ENCODE peak calls at places on chromosomes 11 and 22, in seven cellular contexts. R, G, B, A, J, F and Y are unnamed samples. For H3K4me1, the result is how much of the 10 kb centered on the place peaks cover.

GRCh38 chr11:135069884-135070283 is 657.8 kb upstream of the B3GAT1 start:
- DNase-seq in R (no peak), G (no peak), B (peak), A (no peak), J (no peak), F (no peak), Y (no peak)

GRCh38 chr11:3008746-3009336 is 16.7 kb upstream of the NAP1L4 start:
- DNase-seq in R (peak), G (no peak), B (no peak), A (peak), J (no peak), F (no peak), Y (no peak)

GRCh38 chr22:49347376-49347775 is 480.3 kb downstream of the BRD1 start:
- DNase-seq in R (no peak), G (no peak), B (no peak), A (no peak), J (no peak), F (no peak), Y (no peak)

GRCh38 chr22:19412478-19412877 is 19.1 kb downstream of the HIRA start:
- DNase-seq in R (peak), G (no peak), B (no peak), A (no peak), J (no peak), F (no peak), Y (no peak)

GRCh38 chr11:119149371-119150275 is 771 bp downstream of the ABCG4 start:
- DNase-seq in R (no peak), G (no peak), B (no peak), A (no peak), J (no peak), F (no peak), Y (no peak)

GRCh38 chr11:92384807-92385206 is 160.2 kb downstream of the FAT3 start:
- DNase-seq in R (no peak), G (no peak), B (no peak), A (no peak), J (no peak), F (no peak), Y (no peak)

GRCh38 chr11:127651888-127652221 is 651.3 kb upstream of the KIRREL3 start:
- DNase-seq in R (no peak), G (no peak), B (no peak), A (no peak), J (no peak), F (no peak), Y (no peak)

GRCh38 chr11:90243534-90243933 is 20.7 kb upstream of the CHORDC1 start:
- DNase-seq in R (no peak), G (no peak), B (no peak), A (no peak), J (no peak), F (no peak), Y (no peak)

GRCh38 chr22:27881404-27881803 is 37.7 kb downstream of the PITPNB start:
- DNase-seq in R (peak), G (peak), B (no peak), A (peak), J (peak), F (no peak), Y (no peak)

GRCh38 chr22:30324008-30324730 is 2.6 kb downstream of the TBC1D10A start:
- DNase-seq in R (no peak), G (no peak), B (no peak), A (no peak), J (no peak), F (no peak), Y (no peak)

GRCh38 chr11:77214557-77214956 is 86.5 kb downstream of the MYO7A start:
- DNase-seq in R (no peak), G (no peak), B (no peak), A (peak), J (no peak), F (no peak), Y (no peak)

GRCh38 chr11:128146926-128147605 is 440.3 kb downstream of the ETS1 start:
- DNase-seq in R (no peak), G (no peak), B (no peak), A (no peak), J (no peak), F (no peak), Y (no peak)

GRCh38 chr11:108223449-108224149 is 732 bp downstream of the ATM start:
- DNase-seq in R (no peak), G (no peak), B (no peak), A (no peak), J (no peak), F (peak), Y (no peak)

GRCh38 chr11:59767212-59767611 is 12.0 kb downstream of the STX3 start:
- DNase-seq in R (no peak), G (no peak), B (no peak), A (no peak), J (no peak), F (no peak), Y (no peak)

GRCh38 chr11:45756384-45757010 is 48.5 kb upstream of the SLC35C1 start:
- DNase-seq in R (no peak), G (no peak), B (no peak), A (no peak), J (no peak), F (no peak), Y (peak)

GRCh38 chr11:45755281-45755859 is 49.6 kb upstream of the SLC35C1 start:
- DNase-seq in R (no peak), G (no peak), B (no peak), A (peak), J (no peak), F (no peak), Y (peak)

GRCh38 chr11:45754746-45755145 is 50.2 kb upstream of the SLC35C1 start:
- DNase-seq in R (no peak), G (no peak), B (no peak), A (no peak), J (no peak), F (no peak), Y (no peak)

GRCh38 chr11:45752136-45752535 is 52.8 kb upstream of the SLC35C1 start:
- DNase-seq in R (no peak), G (no peak), B (no peak), A (no peak), J (no peak), F (no peak), Y (no peak)

GRCh38 chr11:45754261-45754709 is 50.7 kb upstream of the SLC35C1 start:
- DNase-seq in R (no peak), G (no peak), B (no peak), A (peak), J (no peak), F (no peak), Y (peak)
- H3K4me1 ChIP-seq in R (under half), G (under half), B (under half), A (under half), J (under half), F (under half), Y (under half)

DNA sequence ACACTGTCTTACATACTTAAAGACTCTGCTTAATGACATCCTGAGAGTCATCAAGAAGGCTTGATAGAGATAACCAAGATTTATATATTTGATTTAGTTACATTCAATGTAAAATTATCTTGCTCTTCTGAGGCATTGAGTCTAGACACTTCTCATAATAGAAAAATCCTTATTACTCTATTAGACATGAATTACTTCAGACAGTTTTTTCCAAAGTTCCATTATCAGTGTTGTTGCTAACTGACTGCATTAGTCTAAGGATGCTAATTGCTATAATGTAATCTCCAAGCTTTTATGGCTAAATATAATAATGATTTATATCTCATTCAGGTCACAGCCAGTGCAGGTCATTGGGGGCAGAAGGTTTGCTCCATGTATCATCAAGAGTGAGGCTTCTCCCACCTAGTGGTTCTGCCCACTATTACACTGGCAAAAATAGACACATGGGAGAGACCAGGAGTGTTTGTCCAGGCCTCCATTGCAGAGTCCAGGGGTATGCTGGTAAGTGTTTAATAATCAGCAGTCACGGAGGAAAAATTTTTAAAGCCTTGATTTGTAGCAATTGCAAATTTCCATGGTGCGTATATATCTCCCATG is 377.2 kb upstream of the DDI1 start:
- DNase-seq in R (no peak), G (no peak), B (peak), A (no peak), J (no peak), F (no peak), Y (no peak)
- TF ChIP-seq CTCF in R (no peak), G (no peak), B (no peak), A (no peak), J (no peak), F (no peak), Y (no peak)

GRCh38 chr11:43923327-43924111 is 18.9 kb upstream of the C11orf96 start:
- DNase-seq in R (peak), G (no peak), B (peak), A (peak), J (peak), F (no peak), Y (no peak)
- TF ChIP-seq EP300 in R (no peak), G (no peak), B (no peak), A (peak), J (peak), F (no peak), Y (no peak)

GRCh38 chr11:7949934-7950333 is 8.4 kb upstream of the OR10A3 start:
- DNase-seq in R (no peak), G (no peak), B (no peak), A (no peak), J (no peak), F (no peak), Y (no peak)
- H3K4me1 ChIP-seq in R (under half), G (under half), B (under half), A (under half), J (under half), F (under half), Y (under half)